ENCODE peak calls at places on chromosomes 12 and 14, in six cellular contexts. G, W, S, T, N and Y are unnamed samples.
A peak's percentile ranks its signal among the peaks of the same experiment; 100 is the strongest.

GRCh38 chr12:94205738-94206310 is 57.4 kb downstream of the PLXNC1 start:
- DNase-seq in W (no peak), T (no peak), G (no peak), N (no peak), S (no peak), Y (no peak)

GRCh38 chr14:78985668-78986073 is 815.5 kb downstream of the NRXN3 start:
- DNase-seq in N (peak; percentile 28), G (no peak), S (peak; percentile 39), T (no peak), W (no peak), Y (no peak)

GRCh38 chr14:73824116-73824515 is 27.5 kb upstream of the PTGR2 start:
- DNase-seq in W (no peak), G (no peak), S (no peak), N (no peak), T (no peak), Y (no peak)

GRCh38 chr12:50257226-50258166 is 25.8 kb downstream of the LIMA1 start:
- DNase-seq in S (peak; percentile 54), N (peak; percentile 75), G (no peak), W (no peak), T (no peak), Y (no peak)

GRCh38 chr12:107518868-107519267 is 166.7 kb upstream of the PWP1 start:
- DNase-seq in T (no peak), W (no peak), G (no peak), S (no peak), N (no peak), Y (no peak)

GRCh38 chr12:19542606-19543005 is 103.3 kb downstream of the AEBP2 start:
- DNase-seq in G (no peak), T (no peak), S (no peak), W (no peak), N (no peak), Y (no peak)

GRCh38 chr14:100239200-100239839 is 376 bp downstream of the YY1 start:
- DNase-seq in N (no peak), G (no peak), S (no peak), T (peak; percentile 52), W (no peak), Y (peak; percentile 36)

GRCh38 chr12:21301-22189 is 45.0 kb upstream of the IQSEC3 start:
- DNase-seq in N (no peak), G (no peak), T (no peak), W (no peak), S (no peak), Y (peak; percentile 29)

GRCh38 chr12:127230843-127231260 is 1036.1 kb upstream of the TMEM132C start:
- DNase-seq in W (no peak), N (peak; percentile 100), S (peak; percentile 94), T (no peak), G (no peak), Y (no peak)

GRCh38 chr14:70289138-70289537 is 70.3 kb downstream of the COX16 start:
- DNase-seq in G (peak; percentile 34), N (no peak), S (no peak), T (no peak), W (no peak), Y (no peak)

GRCh38 chr14:105368910-105369652 is 29.3 kb upstream of the TEX22 start:
- DNase-seq in G (no peak), W (no peak), S (no peak), T (no peak), N (no peak), Y (no peak)

GRCh38 chr14:99155173-99155777 is 116.7 kb downstream of the BCL11B start:
- DNase-seq in T (no peak), G (no peak), N (no peak), S (peak; percentile 48), W (no peak), Y (no peak)

GRCh38 chr12:64730585-64730964 is 28.6 kb downstream of the GNS start:
- DNase-seq in N (no peak), T (no peak), W (no peak), S (no peak), G (no peak), Y (no peak)

GRCh38 chr14:67940894-67941455 is 121.4 kb downstream of the RAD51B start:
- DNase-seq in G (no peak), T (no peak), W (no peak), N (peak; percentile 98), S (peak; percentile 92), Y (no peak)

GRCh38 chr12:57148469-57149308 is 1.3 kb upstream of the LRP1-AS start:
- DNase-seq in W (no peak), S (peak; percentile 84), T (no peak), N (peak; percentile 86), G (no peak), Y (no peak)

GRCh38 chr14:39368261-39368959 is 63.8 kb downstream of the FBXO33 start:
- DNase-seq in N (peak; percentile 82), G (no peak), W (peak; percentile 48), S (peak; percentile 81), T (peak; percentile 57), Y (no peak)

GRCh38 chr12:125079943-125080645 is 14.9 kb downstream of the AACS start:
- DNase-seq in S (peak; percentile 75), T (no peak), W (no peak), N (peak; percentile 71), G (no peak), Y (no peak)

GRCh38 chr14:20614038-20614840 is 23.1 kb upstream of the RNASE12 start:
- DNase-seq in N (no peak), W (no peak), T (peak; percentile 50), S (no peak), G (no peak), Y (no peak)

GRCh38 chr12:26058818-26059217 is 66.0 kb downstream of the BHLHE41 start:
- DNase-seq in N (no peak), W (no peak), T (no peak), S (peak; percentile 22), G (no peak), Y (no peak)

GRCh38 chr14:71648725-71649124 is 283.5 kb upstream of the RGS6 start:
- DNase-seq in W (no peak), T (no peak), S (no peak), G (no peak), N (peak; percentile 22), Y (no peak)

GRCh38 chr14:49594347-49595089 is 4.2 kb upstream of the LRR1 start:
- DNase-seq in T (no peak), G (no peak), S (no peak), W (no peak), N (peak; percentile 70), Y (peak; percentile 46)

GRCh38 chr12:74337951-74338350 is 199.7 kb upstream of the ATXN7L3B start:
- DNase-seq in S (no peak), T (no peak), G (no peak), N (peak; percentile 70), W (no peak), Y (no peak)

GRCh38 chr14:36515896-36516718 is 3.9 kb downstream of the NKX2-1 start:
- DNase-seq in T (no peak), W (no peak), G (no peak), S (no peak), N (no peak), Y (no peak)

GRCh38 chr12:49866859-49867579 is 24.1 kb upstream of the BCDIN3D start:
- DNase-seq in W (peak; percentile 85), S (peak; percentile 40), G (peak; percentile 68), N (peak; percentile 50), T (peak; percentile 87), Y (peak; percentile 82)

GRCh38 chr14:24861083-24861630 is 188.8 kb downstream of the STXBP6 start:
- DNase-seq in S (peak; percentile 72), T (no peak), N (peak; percentile 17), G (no peak), W (no peak), Y (no peak)

GRCh38 chr12:53300187-53300586 is 692 bp downstream of the MYG1 start:
- DNase-seq in N (peak; percentile 72), G (no peak), T (no peak), S (peak; percentile 40), W (no peak), Y (no peak)

DNA sequence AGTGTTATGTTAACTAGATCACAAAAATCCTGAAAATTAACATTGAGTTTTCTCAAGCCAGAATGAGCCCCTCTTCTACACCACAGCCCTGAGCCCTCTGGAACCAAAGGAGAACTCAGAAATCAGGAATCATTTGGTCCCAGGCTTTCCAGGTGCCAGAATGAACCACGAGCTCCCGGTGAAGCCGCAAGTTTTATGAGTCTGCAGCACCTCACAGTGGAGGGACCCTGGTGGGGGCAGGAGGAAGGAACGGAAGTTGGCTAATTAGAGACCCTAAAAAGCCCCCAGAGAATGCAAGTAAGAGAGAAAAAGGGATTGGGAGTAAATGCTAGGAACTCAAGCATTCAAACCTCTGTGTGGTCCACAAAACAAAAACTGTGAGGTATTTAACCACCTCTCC is 52.9 kb upstream of the BCL2L14 start:
- DNase-seq in G (no peak), W (no peak), T (no peak), S (no peak), N (no peak), Y (no peak)
- TF ChIP-seq CTCF in G (no peak), W (peak; percentile 46), T (no peak), S (peak; percentile 30), N (peak; percentile 6), Y (no peak)

GRCh38 chr12:30725739-30726138 is 29.0 kb downstream of the CAPRIN2 start:
- DNase-seq in T (no peak), S (peak; percentile 76), G (no peak), W (no peak), N (peak; percentile 81), Y (no peak)
- TF ChIP-seq CTCF in T (no peak), S (no peak), G (no peak), W (no peak), N (no peak), Y (no peak)

GRCh38 chr14:75514673-75515630 is 7.3 kb upstream of the BATF start:
- DNase-seq in T (no peak), S (no peak), N (peak; percentile 24), G (peak; percentile 47), W (no peak), Y (no peak)
- TF ChIP-seq CTCF in T (no peak), S (no peak), N (peak; percentile 49), G (no peak), W (peak; percentile 16), Y (no peak)

GRCh38 chr12:79347852-79348251 is 342.9 kb downstream of the PAWR start:
- DNase-seq in N (no peak), G (no peak), W (no peak), T (no peak), S (no peak), Y (no peak)

GRCh38 chr12:79344855-79345840 is 345.6 kb downstream of the PAWR start:
- DNase-seq in T (peak; percentile 35), N (peak; percentile 45), W (peak; percentile 18), S (peak; percentile 25), G (no peak), Y (no peak)
- TF ChIP-seq CTCF in T (peak; percentile 75), N (peak; percentile 62), W (peak; percentile 75), S (peak; percentile 64), G (no peak), Y (no peak)

DNA sequence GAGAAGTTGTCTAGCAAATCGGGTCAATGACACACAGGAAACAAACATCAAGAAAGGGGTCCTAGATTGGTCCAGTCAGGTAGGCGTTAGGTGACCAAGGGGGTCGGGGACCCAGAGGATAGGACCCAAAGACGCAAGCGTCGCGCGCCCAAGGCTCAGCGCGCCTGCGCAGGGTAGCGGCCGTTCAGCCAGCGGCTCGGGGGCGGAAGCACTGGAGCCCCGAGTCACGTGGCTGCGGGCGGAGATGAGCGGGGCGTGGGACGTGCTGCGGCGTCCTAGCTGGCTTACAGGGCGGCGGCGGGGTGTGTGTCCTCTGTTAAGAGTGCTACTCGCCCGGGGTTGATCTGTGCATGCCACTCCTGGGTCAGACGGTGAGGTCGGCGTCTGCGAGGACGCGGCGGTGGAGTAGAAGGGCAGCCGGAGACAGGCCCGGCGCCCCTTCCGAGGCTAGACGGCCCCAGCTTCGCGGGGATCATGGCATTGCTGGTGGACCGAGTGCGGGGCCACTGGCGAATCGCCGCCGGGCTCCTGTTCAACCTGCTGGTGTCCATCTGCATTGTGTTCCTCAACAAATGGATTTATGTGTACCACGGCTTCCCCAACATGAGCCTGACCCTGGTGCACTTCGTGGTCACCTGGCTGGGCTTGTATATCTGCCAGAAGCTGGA is at the start of gene SLC35E3:
- DNase-seq in W (peak; percentile 81), G (peak; percentile 90), T (peak; percentile 89), N (peak; percentile 80), S (peak; percentile 83), Y (peak; percentile 95)
- TF ChIP-seq CTCF in W (no peak), G (no peak), T (no peak), N (no peak), S (no peak), Y (no peak)